ENCODE peak calls at places on chromosome X, in ten cellular contexts. V is suprapubic skin, I is sigmoid colon, C is SK-N-SH, U is ovary, N is tibial nerve, W is H1, B is GM12878, F is A549, X is K562. S is an unnamed sample. For H3K4me1, the result is how much of the 10 kb centered on the place peaks cover.

GRCh38 chrX:130715299-130715698 is 187.7 kb downstream of the ENOX2 start:
- DNase-seq in V (no peak), I (no peak), C (no peak), U (no peak), N (no peak), W (no peak), B (no peak), F (no peak), X (no peak), S (no peak)

GRCh38 chrX:129934461-129934860 is 28.5 kb downstream of the UTP14A start:
- DNase-seq in V (no peak), I (no peak), C (no peak), U (no peak), N (no peak), W (no peak), B (no peak), F (no peak), X (no peak), S (no peak)

GRCh38 chrX:44228621-44229020 is 114.9 kb downstream of the EFHC2 start:
- DNase-seq in V (no peak), I (no peak), C (no peak), U (no peak), N (no peak), W (no peak), B (no peak), F (no peak), X (no peak), S (no peak)

GRCh38 chrX:93874554-93874953 is 200.5 kb downstream of the FAM133A start:
- DNase-seq in V (no peak), I (no peak), C (peak), U (no peak), N (peak), W (no peak), B (no peak), F (peak), X (peak), S (no peak)

GRCh38 chrX:150779367-150779766 is 86.2 kb downstream of the MTMR1 start:
- DNase-seq in V (no peak), I (no peak), C (no peak), U (no peak), N (no peak), W (no peak), B (no peak), F (no peak), X (no peak), S (no peak)

GRCh38 chrX:8748855-8749254 is 16.9 kb upstream of the ANOS1 start:
- DNase-seq in V (no peak), I (no peak), C (peak), U (no peak), N (no peak), W (no peak), B (no peak), F (peak), X (peak), S (no peak)

GRCh38 chrX:38654302-38654701 is 93.0 kb downstream of the TSPAN7 start:
- DNase-seq in V (no peak), I (no peak), C (peak), U (no peak), N (peak), W (no peak), B (no peak), F (peak), X (peak), S (no peak)

GRCh38 chrX:56569378-56570061 is 6.1 kb downstream of the UBQLN2 start:
- DNase-seq in V (no peak), I (no peak), C (no peak), U (no peak), N (no peak), W (no peak), B (no peak), F (no peak), X (no peak), S (no peak)

GRCh38 chrX:115452256-115452655 is 108.7 kb upstream of the PLS3 start:
- DNase-seq in V (no peak), I (no peak), C (no peak), U (no peak), N (no peak), W (no peak), B (no peak), F (no peak), X (no peak), S (no peak)

GRCh38 chrX:149540133-149540620 is 635 bp upstream of the EOLA1 start:
- DNase-seq in V (peak), I (peak), C (peak), U (peak), N (peak), W (peak), B (no peak), F (peak), X (peak), S (peak)

GRCh38 chrX:68897546-68897945 is 68.7 kb downstream of the EFNB1 start:
- DNase-seq in V (no peak), I (no peak), C (no peak), U (no peak), N (no peak), W (no peak), B (no peak), F (no peak), X (no peak), S (no peak)

GRCh38 chrX:110671068-110671803 is 124.4 kb downstream of the CHRDL1 start:
- DNase-seq in V (no peak), I (no peak), C (no peak), U (no peak), N (no peak), W (no peak), B (peak), F (no peak), X (no peak), S (no peak)

GRCh38 chrX:105375816-105376215 is 155.3 kb upstream of the TEX13A start:
- DNase-seq in V (no peak), I (no peak), C (no peak), U (no peak), N (peak), W (no peak), B (no peak), F (no peak), X (no peak), S (no peak)

GRCh38 chrX:57367649-57368048 is 81.1 kb downstream of the FAAH2 start:
- DNase-seq in V (no peak), I (no peak), C (no peak), U (no peak), N (peak), W (no peak), B (no peak), F (no peak), X (no peak), S (no peak)

GRCh38 chrX:72054776-72055495 is 76.8 kb downstream of the RTL5 start:
- DNase-seq in V (no peak), I (no peak), C (no peak), U (no peak), N (no peak), W (no peak), B (no peak), F (no peak), X (no peak), S (no peak)
- H3K4me1 ChIP-seq in V (under half), I (under half), C (under half), U (under half), N (under half), W (under half), B (under half), F (under half), X (under half), S (under half)

GRCh38 chrX:120671963-120672362 is 42.1 kb upstream of the C1GALT1C1 start:
- DNase-seq in V (no peak), I (no peak), C (no peak), U (no peak), N (no peak), W (no peak), B (no peak), F (peak), X (no peak), S (no peak)

GRCh38 chrX:120668357-120668756 is 38.5 kb upstream of the C1GALT1C1 start:
- DNase-seq in V (no peak), I (no peak), C (no peak), U (no peak), N (no peak), W (no peak), B (no peak), F (no peak), X (no peak), S (no peak)

GRCh38 chrX:120672841-120673530 is 43.1 kb upstream of the C1GALT1C1 start:
- DNase-seq in V (no peak), I (no peak), C (no peak), U (no peak), N (no peak), W (no peak), B (no peak), F (no peak), X (no peak), S (no peak)

GRCh38 chrX:120677017-120677652 is 47.3 kb upstream of the C1GALT1C1 start:
- DNase-seq in V (no peak), I (no peak), C (no peak), U (no peak), N (no peak), W (no peak), B (no peak), F (no peak), X (no peak), S (no peak)

GRCh38 chrX:120672389-120672788 is 42.5 kb upstream of the C1GALT1C1 start:
- DNase-seq in V (peak), I (peak), C (no peak), U (peak), N (peak), W (no peak), B (no peak), F (peak), X (no peak), S (peak)
- TF ChIP-seq EP300 in V (no peak), I (no peak), C (no peak), U (no peak), N (peak), W (no peak), B (no peak), F (no peak), X (no peak), S (no peak)

GRCh38 chrX:40152173-40152705 is 54.5 kb upstream of the BCOR start:
- DNase-seq in V (no peak), I (peak), C (peak), U (no peak), N (no peak), W (no peak), B (no peak), F (no peak), X (no peak), S (peak)

GRCh38 chrX:40148439-40149285 is 50.9 kb upstream of the BCOR start:
- DNase-seq in V (no peak), I (no peak), C (peak), U (no peak), N (no peak), W (no peak), B (no peak), F (no peak), X (peak), S (no peak)

GRCh38 chrX:40149286-40150175 is 51.8 kb upstream of the BCOR start:
- DNase-seq in V (no peak), I (no peak), C (no peak), U (no peak), N (no peak), W (no peak), B (no peak), F (no peak), X (no peak), S (no peak)

GRCh38 chrX:40151211-40152172 is 53.7 kb upstream of the BCOR start:
- DNase-seq in V (no peak), I (no peak), C (no peak), U (peak), N (no peak), W (no peak), B (no peak), F (no peak), X (no peak), S (peak)

DNA sequence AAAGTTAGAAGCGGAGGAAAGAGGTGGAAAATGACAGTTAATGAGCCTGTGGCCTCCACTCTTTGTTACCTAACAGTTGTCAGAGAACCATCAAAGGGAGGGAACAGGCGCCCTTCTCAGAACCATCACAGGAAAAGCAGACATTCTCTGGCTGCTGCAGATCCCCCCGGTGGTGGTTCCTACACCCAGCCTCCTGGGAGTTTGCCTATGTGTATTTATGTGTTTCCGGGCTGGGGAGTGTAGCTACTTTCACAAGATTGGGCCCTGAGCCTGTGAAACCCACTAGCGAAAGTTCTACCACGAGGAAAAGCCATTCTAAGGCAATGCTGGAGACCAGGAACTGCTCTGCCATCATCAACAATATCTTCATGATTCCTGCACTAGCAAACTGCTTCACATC is 52.7 kb upstream of the BCOR start:
- DNase-seq in V (no peak), I (no peak), C (no peak), U (no peak), N (no peak), W (no peak), B (no peak), F (no peak), X (no peak), S (no peak)
- H3K4me1 ChIP-seq in V (half or more), I (half or more), C (under half), U (under half), N (under half), W (under half), B (under half), F (under half), X (under half), S (half or more)

DNA sequence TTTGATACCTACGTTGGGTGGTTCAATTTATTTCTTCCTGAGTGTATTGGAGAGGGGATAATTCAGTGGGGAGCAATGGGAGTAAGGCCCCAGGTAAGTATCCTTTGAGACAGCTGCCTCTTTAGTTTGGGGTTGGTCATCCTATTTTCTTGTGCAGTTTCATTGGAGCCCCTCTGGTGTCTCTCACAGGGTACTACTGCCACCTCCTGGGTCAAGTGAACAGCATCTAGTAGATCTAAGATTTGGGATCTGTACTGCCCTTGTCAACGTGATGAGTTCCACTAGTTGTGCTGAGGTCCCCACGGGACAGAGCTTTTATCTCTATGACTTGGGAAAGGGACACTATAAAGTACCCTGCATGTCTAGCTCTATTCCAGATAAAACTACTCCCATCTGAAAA is 80.6 kb downstream of the PBDC1 start:
- DNase-seq in V (no peak), I (no peak), C (peak), U (no peak), N (peak), W (no peak), B (peak), F (peak), X (peak), S (peak)
- TF ChIP-seq EP300 in V (no peak), I (no peak), C (no peak), U (no peak), N (no peak), W (no peak), B (no peak), F (no peak), X (no peak), S (no peak)

DNA sequence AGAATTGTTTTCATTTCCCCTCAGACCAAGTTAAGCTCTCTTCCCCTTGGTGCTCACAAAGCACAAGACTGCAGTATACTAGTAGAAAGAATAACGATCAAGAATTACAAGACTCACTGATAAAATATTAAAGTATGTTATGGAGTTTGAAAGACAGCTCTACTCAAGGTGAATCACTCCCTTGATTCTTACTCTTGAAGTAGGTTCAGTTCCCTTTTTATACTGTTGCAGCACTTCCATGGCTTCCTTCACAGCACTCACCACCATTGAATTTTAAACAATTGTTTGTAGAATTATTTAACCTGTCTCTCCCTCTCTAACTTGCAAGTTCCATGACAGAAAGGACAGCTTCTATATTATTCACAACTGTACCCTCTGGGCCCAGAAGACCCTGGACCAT is 42.2 kb downstream of the CASK start:
- DNase-seq in V (no peak), I (no peak), C (no peak), U (no peak), N (no peak), W (no peak), B (no peak), F (no peak), X (no peak), S (no peak)
- H3K4me1 ChIP-seq in V (under half), I (under half), C (under half), U (under half), N (under half), W (under half), B (under half), F (under half), X (under half), S (under half)

GRCh38 chrX:46961574-46962279 is 49.5 kb downstream of the JADE3 start:
- DNase-seq in V (no peak), I (no peak), C (no peak), U (no peak), N (no peak), W (no peak), B (no peak), F (no peak), X (no peak), S (no peak)

GRCh38 chrX:46961097-46961496 is 48.9 kb downstream of the JADE3 start:
- DNase-seq in V (no peak), I (no peak), C (no peak), U (no peak), N (no peak), W (no peak), B (no peak), F (no peak), X (no peak), S (no peak)

GRCh38 chrX:46959985-46960700 is 47.9 kb downstream of the JADE3 start:
- DNase-seq in V (no peak), I (no peak), C (no peak), U (no peak), N (no peak), W (no peak), B (no peak), F (no peak), X (no peak), S (no peak)

GRCh38 chrX:46957299-46957698 is 45.1 kb downstream of the JADE3 start:
- DNase-seq in V (no peak), I (no peak), C (no peak), U (no peak), N (peak), W (no peak), B (no peak), F (peak), X (no peak), S (no peak)

GRCh38 chrX:46959101-46959500 is 46.9 kb downstream of the JADE3 start:
- DNase-seq in V (no peak), I (no peak), C (no peak), U (no peak), N (no peak), W (no peak), B (no peak), F (no peak), X (no peak), S (no peak)
- TF ChIP-seq EP300 in V (no peak), I (no peak), C (no peak), U (no peak), N (no peak), W (no peak), B (no peak), F (no peak), X (no peak), S (no peak)

GRCh38 chrX:153738056-153738605 is 13.5 kb downstream of the ABCD1 start:
- DNase-seq in V (peak), I (no peak), C (no peak), U (no peak), N (no peak), W (no peak), B (no peak), F (no peak), X (no peak), S (no peak)
- H3K4me1 ChIP-seq in V (under half), I (under half), C (under half), U (under half), N (under half), W (under half), B (under half), F (under half), X (under half), S (under half)

DNA sequence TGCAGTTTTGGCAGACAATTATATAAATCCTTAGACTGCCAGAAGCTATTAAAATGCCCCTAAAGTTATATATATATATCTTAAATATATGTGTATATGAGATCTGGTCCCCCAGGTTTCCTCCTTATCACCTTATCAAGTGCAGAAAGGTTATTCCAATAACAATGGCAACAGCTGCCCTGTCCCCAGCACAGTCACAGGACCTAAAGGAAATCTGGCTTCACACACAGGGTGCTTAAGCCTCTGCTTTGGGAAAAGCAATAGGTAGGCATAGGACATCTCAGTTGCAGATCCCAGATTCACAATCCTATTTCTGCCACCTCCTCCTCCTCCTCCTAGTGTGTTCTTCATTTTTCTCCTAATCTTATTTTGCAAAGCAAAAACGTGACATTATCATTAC is 5.8 kb downstream of the SLC25A53 start:
- DNase-seq in V (no peak), I (no peak), C (no peak), U (no peak), N (no peak), W (no peak), B (no peak), F (no peak), X (no peak), S (no peak)
- TF ChIP-seq EP300 in V (no peak), I (no peak), C (no peak), U (no peak), N (no peak), W (no peak), B (no peak), F (no peak), X (no peak), S (no peak)

GRCh38 chrX:124605518-124605917 is 259.2 kb downstream of the SH2D1A start:
- DNase-seq in V (no peak), I (no peak), C (no peak), U (no peak), N (no peak), W (no peak), B (no peak), F (no peak), X (no peak), S (no peak)
- H3K4me1 ChIP-seq in V (under half), I (under half), C (under half), U (under half), N (under half), W (under half), B (under half), F (under half), X (under half), S (under half)